ENCODE peak calls at places on chromosome 7, in eight cellular contexts. One of them, this sample, is unnamed.

GRCh38 chr7:47601881-47602249 is 20.0 kb upstream of the TNS3 start:
- DNase-seq in astrocyte of the cerebellum: no peak
- DNase-seq in ovary: no peak
- DNase-seq in fibroblast of lung: no peak
- DNase-seq in cardiac muscle cell: no peak
- DNase-seq in lower lobe of right lung: no peak
- DNase-seq in cardiac fibroblast: no peak
- DNase-seq in HFF-Myc: no peak
- DNase-seq in this sample: no peak

GRCh38 chr7:135385209-135385608 is 124.7 kb downstream of the CNOT4 start:
- DNase-seq in astrocyte of the cerebellum: no peak
- DNase-seq in cardiac muscle cell: no peak
- DNase-seq in ovary: peak; percentile 27
- DNase-seq in fibroblast of lung: peak; percentile 63
- DNase-seq in cardiac fibroblast: peak; percentile 86
- DNase-seq in HFF-Myc: no peak
- DNase-seq in lower lobe of right lung: no peak
- DNase-seq in this sample: no peak

GRCh38 chr7:149868638-149869290 is 5.0 kb upstream of the ATP6V0E2 start:
- DNase-seq in cardiac muscle cell: peak; percentile 36
- DNase-seq in cardiac fibroblast: no peak
- DNase-seq in astrocyte of the cerebellum: no peak
- DNase-seq in fibroblast of lung: no peak
- DNase-seq in lower lobe of right lung: no peak
- DNase-seq in HFF-Myc: no peak
- DNase-seq in ovary: no peak
- DNase-seq in this sample: no peak

GRCh38 chr7:157445246-157445955 is 108.6 kb downstream of the DNAJB6 start:
- DNase-seq in ovary: peak; percentile 4
- DNase-seq in cardiac fibroblast: no peak
- DNase-seq in HFF-Myc: no peak
- DNase-seq in fibroblast of lung: no peak
- DNase-seq in lower lobe of right lung: peak; percentile 11
- DNase-seq in astrocyte of the cerebellum: no peak
- DNase-seq in cardiac muscle cell: no peak
- DNase-seq in this sample: no peak

GRCh38 chr7:56125831-56126230 is 9.6 kb upstream of the NUPR2 start:
- DNase-seq in lower lobe of right lung: no peak
- DNase-seq in HFF-Myc: no peak
- DNase-seq in ovary: no peak
- DNase-seq in cardiac muscle cell: no peak
- DNase-seq in astrocyte of the cerebellum: no peak
- DNase-seq in cardiac fibroblast: no peak
- DNase-seq in fibroblast of lung: no peak
- DNase-seq in this sample: no peak

GRCh38 chr7:99615989-99616358 is 772 bp upstream of the ZSCAN25 start:
- DNase-seq in lower lobe of right lung: no peak
- DNase-seq in HFF-Myc: no peak
- DNase-seq in astrocyte of the cerebellum: no peak
- DNase-seq in fibroblast of lung: no peak
- DNase-seq in cardiac muscle cell: no peak
- DNase-seq in ovary: no peak
- DNase-seq in cardiac fibroblast: no peak
- DNase-seq in this sample: no peak

GRCh38 chr7:27515933-27516332 is 146.8 kb downstream of the HIBADH start:
- DNase-seq in astrocyte of the cerebellum: no peak
- DNase-seq in fibroblast of lung: peak; percentile 8
- DNase-seq in HFF-Myc: no peak
- DNase-seq in ovary: no peak
- DNase-seq in cardiac fibroblast: no peak
- DNase-seq in cardiac muscle cell: no peak
- DNase-seq in lower lobe of right lung: no peak
- DNase-seq in this sample: no peak

GRCh38 chr7:69018200-69018599 is 580.1 kb upstream of the AUTS2 start:
- DNase-seq in cardiac fibroblast: no peak
- DNase-seq in cardiac muscle cell: peak; percentile 18
- DNase-seq in ovary: no peak
- DNase-seq in lower lobe of right lung: no peak
- DNase-seq in astrocyte of the cerebellum: no peak
- DNase-seq in HFF-Myc: no peak
- DNase-seq in fibroblast of lung: no peak
- DNase-seq in this sample: no peak

GRCh38 chr7:84274029-84274638 is 79.5 kb upstream of the SEMA3A start:
- DNase-seq in cardiac fibroblast: peak; percentile 50
- DNase-seq in HFF-Myc: no peak
- DNase-seq in lower lobe of right lung: no peak
- DNase-seq in astrocyte of the cerebellum: no peak
- DNase-seq in cardiac muscle cell: peak; percentile 32
- DNase-seq in fibroblast of lung: peak; percentile 22
- DNase-seq in ovary: no peak
- DNase-seq in this sample: no peak

GRCh38 chr7:20062932-20063331 is 154.3 kb downstream of the MACC1 start:
- DNase-seq in astrocyte of the cerebellum: no peak
- DNase-seq in cardiac fibroblast: no peak
- DNase-seq in lower lobe of right lung: no peak
- DNase-seq in ovary: no peak
- DNase-seq in cardiac muscle cell: no peak
- DNase-seq in fibroblast of lung: no peak
- DNase-seq in HFF-Myc: no peak
- DNase-seq in this sample: no peak

GRCh38 chr7:32952876-32953275 is 4.4 kb upstream of the FKBP9 start:
- DNase-seq in astrocyte of the cerebellum: no peak
- DNase-seq in lower lobe of right lung: no peak
- DNase-seq in HFF-Myc: no peak
- DNase-seq in ovary: no peak
- DNase-seq in cardiac fibroblast: no peak
- DNase-seq in fibroblast of lung: no peak
- DNase-seq in cardiac muscle cell: no peak
- DNase-seq in this sample: no peak
- H3K4me3 ChIP-seq in astrocyte of the cerebellum: no peak overlapping the region
- H3K4me3 ChIP-seq in lower lobe of right lung: no peak overlapping the region
- H3K4me3 ChIP-seq in HFF-Myc: no peak overlapping the region
- H3K4me3 ChIP-seq in ovary: no peak overlapping the region
- H3K4me3 ChIP-seq in cardiac fibroblast: no peak overlapping the region
- H3K4me3 ChIP-seq in fibroblast of lung: no peak overlapping the region
- H3K4me3 ChIP-seq in cardiac muscle cell: no peak overlapping the region
- H3K4me3 ChIP-seq in this sample: no peak overlapping the region

GRCh38 chr7:73650524-73650923 is 17.1 kb upstream of the VPS37D start:
- DNase-seq in fibroblast of lung: no peak
- DNase-seq in HFF-Myc: no peak
- DNase-seq in lower lobe of right lung: no peak
- DNase-seq in cardiac muscle cell: no peak
- DNase-seq in astrocyte of the cerebellum: no peak
- DNase-seq in cardiac fibroblast: no peak
- DNase-seq in ovary: no peak
- DNase-seq in this sample: no peak
- H3K4me3 ChIP-seq in fibroblast of lung: no peak overlapping the region
- H3K4me3 ChIP-seq in HFF-Myc: no peak overlapping the region
- H3K4me3 ChIP-seq in lower lobe of right lung: no peak overlapping the region
- H3K4me3 ChIP-seq in cardiac muscle cell: no peak overlapping the region
- H3K4me3 ChIP-seq in astrocyte of the cerebellum: no peak overlapping the region
- H3K4me3 ChIP-seq in cardiac fibroblast: no peak overlapping the region
- H3K4me3 ChIP-seq in ovary: no peak overlapping the region
- H3K4me3 ChIP-seq in this sample: no peak overlapping the region

GRCh38 chr7:130906575-130906974 is 172.6 kb upstream of the KLF14 start:
- DNase-seq in astrocyte of the cerebellum: no peak
- DNase-seq in cardiac muscle cell: no peak
- DNase-seq in HFF-Myc: no peak
- DNase-seq in ovary: no peak
- DNase-seq in lower lobe of right lung: no peak
- DNase-seq in fibroblast of lung: no peak
- DNase-seq in cardiac fibroblast: no peak
- DNase-seq in this sample: no peak
- H3K4me3 ChIP-seq in astrocyte of the cerebellum: peak overlapping the region; percentile 2
- H3K4me3 ChIP-seq in cardiac muscle cell: no peak overlapping the region
- H3K4me3 ChIP-seq in HFF-Myc: peak overlapping the region; percentile 61
- H3K4me3 ChIP-seq in ovary: no peak overlapping the region
- H3K4me3 ChIP-seq in lower lobe of right lung: no peak overlapping the region
- H3K4me3 ChIP-seq in fibroblast of lung: peak overlapping the region; percentile 12
- H3K4me3 ChIP-seq in cardiac fibroblast: no peak overlapping the region
- H3K4me3 ChIP-seq in this sample: no peak overlapping the region

GRCh38 chr7:95180-95862 is 97.0 kb upstream of the FAM20C start:
- DNase-seq in HFF-Myc: no peak
- DNase-seq in fibroblast of lung: peak; percentile 93
- DNase-seq in cardiac fibroblast: peak; percentile 16
- DNase-seq in lower lobe of right lung: no peak
- DNase-seq in ovary: no peak
- DNase-seq in astrocyte of the cerebellum: peak; percentile 43
- DNase-seq in cardiac muscle cell: no peak
- DNase-seq in this sample: no peak

GRCh38 chr7:94251-94801 is 98.0 kb upstream of the FAM20C start:
- DNase-seq in ovary: no peak
- DNase-seq in HFF-Myc: no peak
- DNase-seq in fibroblast of lung: no peak
- DNase-seq in cardiac muscle cell: no peak
- DNase-seq in astrocyte of the cerebellum: no peak
- DNase-seq in lower lobe of right lung: no peak
- DNase-seq in cardiac fibroblast: no peak
- DNase-seq in this sample: no peak

GRCh38 chr7:96861-97260 is 95.5 kb upstream of the FAM20C start:
- DNase-seq in lower lobe of right lung: no peak
- DNase-seq in astrocyte of the cerebellum: no peak
- DNase-seq in fibroblast of lung: no peak
- DNase-seq in cardiac muscle cell: no peak
- DNase-seq in cardiac fibroblast: no peak
- DNase-seq in ovary: no peak
- DNase-seq in HFF-Myc: no peak
- DNase-seq in this sample: no peak

GRCh38 chr7:95863-96260 is 96.5 kb upstream of the FAM20C start:
- DNase-seq in HFF-Myc: no peak
- DNase-seq in astrocyte of the cerebellum: no peak
- DNase-seq in cardiac fibroblast: peak; percentile 14
- DNase-seq in ovary: no peak
- DNase-seq in cardiac muscle cell: no peak
- DNase-seq in lower lobe of right lung: no peak
- DNase-seq in fibroblast of lung: peak; percentile 64
- DNase-seq in this sample: no peak

DNA sequence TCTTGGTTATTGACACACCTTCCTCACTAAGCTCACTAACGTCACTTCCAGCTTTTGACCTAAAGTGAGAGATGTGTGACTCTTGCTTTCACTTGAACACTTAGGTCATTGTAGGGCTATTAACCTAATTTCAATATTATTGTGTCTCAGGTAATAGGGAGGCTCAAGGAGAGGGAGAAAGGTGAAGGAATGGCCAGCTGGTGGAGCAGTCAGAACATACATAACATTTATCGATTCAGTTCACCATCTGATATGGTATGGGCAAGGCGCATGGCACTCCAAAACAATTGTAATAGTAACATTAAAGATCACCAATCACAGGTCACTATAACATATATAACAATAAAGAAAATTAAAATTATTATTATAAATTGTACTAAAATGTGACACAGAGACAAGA is 94.9 kb upstream of the FAM20C start:
- DNase-seq in cardiac fibroblast: no peak
- DNase-seq in astrocyte of the cerebellum: no peak
- DNase-seq in HFF-Myc: no peak
- DNase-seq in fibroblast of lung: no peak
- DNase-seq in cardiac muscle cell: no peak
- DNase-seq in lower lobe of right lung: no peak
- DNase-seq in ovary: no peak
- DNase-seq in this sample: no peak
- H3K4me3 ChIP-seq in cardiac fibroblast: no peak overlapping the region
- H3K4me3 ChIP-seq in astrocyte of the cerebellum: no peak overlapping the region
- H3K4me3 ChIP-seq in HFF-Myc: no peak overlapping the region
- H3K4me3 ChIP-seq in fibroblast of lung: no peak overlapping the region
- H3K4me3 ChIP-seq in cardiac muscle cell: no peak overlapping the region
- H3K4me3 ChIP-seq in lower lobe of right lung: no peak overlapping the region
- H3K4me3 ChIP-seq in ovary: no peak overlapping the region
- H3K4me3 ChIP-seq in this sample: no peak overlapping the region

DNA sequence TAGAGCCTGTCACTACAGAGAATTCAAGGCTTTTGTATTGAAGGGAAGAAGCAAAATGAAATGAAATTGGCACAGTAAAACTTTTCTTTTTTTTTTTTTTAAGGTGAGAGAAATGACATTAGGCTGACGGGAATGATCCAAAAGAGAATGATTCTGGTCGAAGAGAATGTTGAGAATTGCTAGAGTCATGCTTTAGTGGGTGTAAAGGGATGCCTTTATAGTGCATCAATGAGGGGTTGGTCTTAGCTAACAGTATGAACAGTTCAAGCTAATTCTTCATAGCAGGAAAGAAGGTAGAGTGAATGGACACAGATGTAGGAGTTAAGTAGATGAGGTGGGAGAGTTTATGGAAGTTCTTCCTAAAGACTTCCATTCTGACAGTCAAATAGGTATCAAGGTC is 32.3 kb upstream of the LSM8 start:
- DNase-seq in ovary: no peak
- DNase-seq in fibroblast of lung: peak; percentile 52
- DNase-seq in cardiac muscle cell: no peak
- DNase-seq in lower lobe of right lung: no peak
- DNase-seq in astrocyte of the cerebellum: no peak
- DNase-seq in cardiac fibroblast: no peak
- DNase-seq in HFF-Myc: no peak
- DNase-seq in this sample: no peak
- H3K4me3 ChIP-seq in ovary: no peak overlapping the region
- H3K4me3 ChIP-seq in fibroblast of lung: no peak overlapping the region
- H3K4me3 ChIP-seq in cardiac muscle cell: no peak overlapping the region
- H3K4me3 ChIP-seq in lower lobe of right lung: no peak overlapping the region
- H3K4me3 ChIP-seq in astrocyte of the cerebellum: no peak overlapping the region
- H3K4me3 ChIP-seq in cardiac fibroblast: no peak overlapping the region
- H3K4me3 ChIP-seq in HFF-Myc: no peak overlapping the region
- H3K4me3 ChIP-seq in this sample: no peak overlapping the region

GRCh38 chr7:5043661-5044060 is 2.0 kb upstream of the RBAK start:
- DNase-seq in lower lobe of right lung: no peak
- DNase-seq in cardiac fibroblast: no peak
- DNase-seq in astrocyte of the cerebellum: no peak
- DNase-seq in fibroblast of lung: no peak
- DNase-seq in HFF-Myc: no peak
- DNase-seq in cardiac muscle cell: no peak
- DNase-seq in ovary: no peak
- DNase-seq in this sample: no peak
- H3K4me3 ChIP-seq in lower lobe of right lung: no peak overlapping the region
- H3K4me3 ChIP-seq in cardiac fibroblast: no peak overlapping the region
- H3K4me3 ChIP-seq in astrocyte of the cerebellum: no peak overlapping the region
- H3K4me3 ChIP-seq in fibroblast of lung: no peak overlapping the region
- H3K4me3 ChIP-seq in HFF-Myc: no peak overlapping the region
- H3K4me3 ChIP-seq in cardiac muscle cell: no peak overlapping the region
- H3K4me3 ChIP-seq in ovary: no peak overlapping the region
- H3K4me3 ChIP-seq in this sample: no peak overlapping the region

This sample was measured in naive thymus-derived CD4-positive, alpha-beta T cell.